ENCODE peak calls at places on chromosomes 7 and 10, in four cellular contexts. P is H1, F is K562, Y is SK-N-SH. B is an unnamed sample.

GRCh38 chr10:119466655-119467054 is 75.9 kb downstream of the RGS10 start:
- DNase-seq in F (no peak), Y (no peak), P (no peak), B (no peak)

GRCh38 chr7:74544706-74545469 is 91.2 kb downstream of the GTF2IRD1 start:
- DNase-seq in Y (peak), F (peak), P (peak), B (peak)

GRCh38 chr10:6878067-6878412 is 298.0 kb upstream of the PRKCQ start:
- DNase-seq in P (peak), F (no peak), Y (no peak), B (peak)

GRCh38 chr10:113922787-113923570 is 68.5 kb downstream of the NHLRC2 start:
- DNase-seq in Y (no peak), F (no peak), P (peak), B (peak)

GRCh38 chr7:156019776-156020565 is 207.7 kb upstream of the SHH start:
- DNase-seq in Y (no peak), F (no peak), P (no peak), B (no peak)

GRCh38 chr7:34486371-34486770 is 171.6 kb upstream of the NPSR1 start:
- DNase-seq in F (no peak), P (no peak), Y (no peak), B (no peak)

GRCh38 chr7:151187409-151188251 is 580 bp upstream of the ASB10 start:
- DNase-seq in P (no peak), F (no peak), Y (no peak), B (no peak)

GRCh38 chr10:14247650-14248258 is 83.0 kb downstream of the FRMD4A start:
- DNase-seq in Y (no peak), P (no peak), F (no peak), B (no peak)

GRCh38 chr7:50667338-50667737 is 102.1 kb upstream of the DDC start:
- DNase-seq in F (no peak), Y (no peak), P (no peak), B (no peak)

GRCh38 chr10:36534471-36535002 is 590.9 kb upstream of the ANKRD30A start:
- DNase-seq in P (no peak), F (no peak), Y (no peak), B (no peak)

GRCh38 chr7:134334408-134334807 is 17.7 kb upstream of the SLC35B4 start:
- DNase-seq in P (no peak), Y (no peak), F (no peak), B (no peak)

GRCh38 chr10:61970182-61971015 is 68.9 kb downstream of the ARID5B start:
- DNase-seq in Y (peak), P (no peak), F (no peak), B (no peak)

GRCh38 chr7:108351715-108352114 is 104.5 kb downstream of the NRCAM start:
- DNase-seq in P (no peak), Y (no peak), F (no peak), B (no peak)

GRCh38 chr10:112650588-112651030 is 203.6 kb downstream of the VTI1A start:
- DNase-seq in F (no peak), Y (no peak), P (no peak), B (no peak)

GRCh38 chr7:143352506-143353130 is 9.9 kb downstream of the FAM131B start:
- DNase-seq in Y (no peak), P (no peak), F (no peak), B (no peak)

GRCh38 chr10:121596668-121597503 is 1.4 kb downstream of the FGFR2 start:
- DNase-seq in P (peak), F (no peak), Y (no peak), B (peak)

GRCh38 chr10:6430581-6430980 is 149.5 kb downstream of the PRKCQ start:
- DNase-seq in F (no peak), P (no peak), Y (no peak), B (no peak)

GRCh38 chr7:37448057-37448636 is 517 bp downstream of the ELMO1 start:
- DNase-seq in F (no peak), P (no peak), Y (peak), B (peak)

DNA sequence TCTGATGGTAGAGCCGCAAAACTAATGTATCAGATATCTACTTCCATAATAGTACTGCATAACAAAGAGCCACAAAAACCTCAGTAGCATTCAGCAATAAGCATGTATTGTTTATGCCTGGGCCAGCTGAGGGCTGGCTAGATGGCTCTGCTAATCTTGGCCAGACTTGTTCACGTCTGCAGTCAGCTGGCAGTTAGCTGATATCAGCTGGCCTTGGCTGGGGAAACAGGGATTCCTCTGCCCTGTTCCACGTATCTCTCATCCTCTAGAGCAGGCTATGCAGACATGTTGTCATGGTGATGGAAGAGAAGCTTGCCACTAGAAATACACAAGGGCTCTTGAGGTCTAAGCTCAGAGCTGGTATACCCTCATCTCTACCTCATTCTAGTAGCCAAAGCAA is 62.9 kb downstream of the GRM8 start:
- DNase-seq in F (no peak), Y (peak), P (no peak), B (no peak)
- TF ChIP-seq TEAD4 in F (no peak), Y (no peak), P (no peak), B (no peak)

DNA sequence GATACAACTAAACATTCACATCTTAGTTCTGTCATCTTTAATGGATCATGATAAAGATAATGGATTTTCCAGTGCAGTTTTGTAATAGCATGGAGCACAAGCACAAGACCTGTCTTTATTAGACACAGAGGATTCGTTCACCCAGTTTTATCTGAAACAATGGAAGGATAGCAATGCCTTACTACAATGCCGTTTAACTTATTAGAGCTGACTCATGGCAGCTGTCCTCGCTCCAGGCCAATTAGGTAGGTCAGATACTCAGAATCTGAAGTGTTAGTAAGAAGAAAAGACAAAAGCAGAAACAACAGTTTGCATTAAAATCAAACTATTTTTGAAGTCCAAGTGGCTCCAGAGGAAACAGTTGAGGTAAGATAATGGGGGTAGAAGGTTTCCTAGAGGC is 12.8 kb downstream of the OR13A1 start:
- DNase-seq in P (no peak), Y (no peak), F (no peak), B (no peak)
- TF ChIP-seq TEAD4 in P (no peak), Y (no peak), F (no peak), B (no peak)

GRCh38 chr7:98571986-98572385 is 45.1 kb upstream of the NPTX2 start:
- DNase-seq in Y (no peak), F (no peak), P (no peak), B (no peak)
- TF ChIP-seq TEAD4 in Y (no peak), F (no peak), P (no peak), B (no peak)

GRCh38 chr10:124119933-124120332 is 26.5 kb upstream of the CHST15 start:
- DNase-seq in F (no peak), P (no peak), Y (no peak), B (no peak)
- TF ChIP-seq TEAD4 in F (no peak), P (no peak), Y (no peak), B (no peak)

DNA sequence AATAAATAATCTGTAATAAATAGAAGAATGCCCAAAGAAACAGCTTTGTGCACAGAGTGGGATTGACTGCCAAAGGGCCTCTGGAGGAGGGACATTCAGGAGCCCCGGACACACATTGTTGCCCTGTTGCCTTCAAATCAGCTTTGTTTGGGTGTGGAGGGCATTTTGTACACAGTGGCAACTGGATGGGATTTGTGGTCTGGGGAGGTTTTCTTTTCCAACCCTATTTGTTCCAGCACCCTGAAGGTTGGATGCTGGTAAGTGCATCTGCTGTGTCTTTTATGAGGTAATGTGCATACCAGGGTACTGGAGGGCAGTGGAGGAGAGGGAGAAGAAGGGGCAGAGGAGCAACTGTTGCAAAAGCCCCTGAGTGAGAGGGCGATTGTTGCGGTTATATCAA is 6.3 kb downstream of the LRMDA start:
- DNase-seq in P (no peak), F (no peak), Y (no peak), B (no peak)
- TF ChIP-seq TEAD4 in P (no peak), F (no peak), Y (no peak), B (no peak)

GRCh38 chr10:4282496-4282895 is 497.5 kb upstream of the KLF6 start:
- DNase-seq in P (no peak), F (no peak), Y (no peak), B (no peak)

GRCh38 chr10:4278161-4278560 is 493.2 kb upstream of the KLF6 start:
- DNase-seq in P (no peak), Y (no peak), F (no peak), B (no peak)

GRCh38 chr10:4279649-4280048 is 494.6 kb upstream of the KLF6 start:
- DNase-seq in Y (no peak), F (no peak), P (no peak), B (no peak)

GRCh38 chr10:4281207-4281825 is 496.3 kb upstream of the KLF6 start:
- DNase-seq in F (no peak), P (no peak), Y (no peak), B (no peak)

GRCh38 chr10:4280481-4281206 is 495.6 kb upstream of the KLF6 start:
- DNase-seq in P (no peak), F (no peak), Y (no peak), B (no peak)
- TF ChIP-seq TEAD4 in P (no peak), F (no peak), Y (no peak), B (no peak)